ENCODE peak calls at places on chromosomes 1 and 21, in nine cellular contexts. P, I, F, L, Q, J, U, N and B are unnamed samples.

GRCh38 chr1:224183591-224184312 is 712 bp downstream of the DEGS1 start:
- DNase-seq in F (peak; percentile 67), U (peak; percentile 76), J (peak; percentile 27), P (peak; percentile 75), Q (no peak), L (peak; percentile 50), I (peak; percentile 70), N (peak; percentile 77), B (peak; percentile 63)

GRCh38 chr1:233627823-233628222 is 13.9 kb downstream of the KCNK1 start:
- DNase-seq in L (no peak), I (no peak), J (peak; percentile 64), Q (no peak), F (no peak), P (no peak), U (no peak), N (no peak), B (no peak)

GRCh38 chr1:151790940-151791651 is 796 bp upstream of the TDRKH start:
- DNase-seq in Q (peak; percentile 10), F (no peak), L (peak; percentile 53), N (no peak), P (no peak), U (no peak), I (no peak), J (no peak), B (peak; percentile 35)

GRCh38 chr1:7839526-7839925 is 13.3 kb downstream of the UTS2 start:
- DNase-seq in I (no peak), Q (no peak), F (no peak), J (no peak), P (no peak), U (no peak), L (no peak), N (no peak), B (no peak)

GRCh38 chr1:204377800-204378608 is 18.3 kb upstream of the PLEKHA6 start:
- DNase-seq in N (peak; percentile 65), L (peak; percentile 41), Q (peak; percentile 29), J (peak; percentile 29), U (peak; percentile 76), P (peak; percentile 62), I (no peak), F (peak; percentile 53), B (peak; percentile 83)

GRCh38 chr1:111603979-111604378 is 15.6 kb upstream of the RAP1A start:
- DNase-seq in U (peak; percentile 90), P (no peak), J (no peak), Q (no peak), F (peak; percentile 68), N (no peak), I (no peak), L (no peak), B (no peak)

GRCh38 chr21:39086547-39086946 is 96.7 kb downstream of the PSMG1 start:
- DNase-seq in N (no peak), U (no peak), P (no peak), F (no peak), L (no peak), J (no peak), I (no peak), Q (no peak), B (no peak)

GRCh38 chr1:228346731-228347130 is 59.9 kb downstream of the TRIM11 start:
- DNase-seq in N (no peak), F (no peak), Q (no peak), L (no peak), U (peak; percentile 30), P (peak; percentile 28), J (no peak), I (no peak), B (no peak)

GRCh38 chr1:160078392-160079195 is 2.7 kb upstream of the KCNJ9 start:
- DNase-seq in L (peak; percentile 61), J (peak; percentile 32), Q (no peak), N (peak; percentile 77), F (peak; percentile 52), P (peak; percentile 57), U (peak; percentile 71), I (peak; percentile 45), B (peak; percentile 50)

GRCh38 chr1:33007190-33008050 is 29.3 kb downstream of the AK2 start:
- DNase-seq in J (peak; percentile 95), Q (peak; percentile 75), N (no peak), F (no peak), U (peak; percentile 71), I (peak; percentile 96), P (no peak), L (peak; percentile 18), B (no peak)

DNA sequence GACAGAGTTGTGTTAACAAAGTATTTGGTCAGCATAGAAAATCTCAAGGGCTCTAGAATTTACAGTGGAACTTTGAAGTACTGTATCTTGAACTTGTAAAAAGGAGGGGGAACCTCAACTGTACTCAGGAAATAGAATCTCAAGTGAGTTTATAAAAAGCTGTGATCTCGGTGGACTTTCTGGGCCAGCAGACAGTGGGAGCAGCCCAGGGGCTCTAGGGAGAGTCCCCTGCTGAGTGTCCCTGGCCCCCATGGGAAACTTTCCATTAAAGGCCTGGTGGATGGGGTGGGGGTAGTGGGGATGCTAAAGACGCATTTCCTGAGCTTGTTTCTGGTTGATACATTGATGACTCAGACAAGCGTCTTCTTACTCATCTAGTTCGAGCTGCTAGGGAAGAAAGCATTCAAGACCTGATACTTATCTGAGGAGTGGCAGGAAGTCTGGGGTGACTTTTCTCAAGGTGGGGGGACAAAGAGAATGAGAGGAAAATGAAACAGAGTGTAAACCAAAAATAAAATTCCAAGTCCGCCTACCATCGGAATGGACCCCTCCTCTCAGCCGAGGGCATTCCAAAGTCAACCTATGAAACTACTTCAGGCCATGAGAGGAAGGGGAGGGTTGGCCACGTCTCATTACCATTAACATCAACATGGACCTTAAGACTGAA is 65.5 kb downstream of the NID1 start:
- DNase-seq in J (peak; percentile 96), P (no peak), L (no peak), U (no peak), N (peak; percentile 69), Q (peak; percentile 81), F (no peak), I (peak; percentile 97), B (no peak)
- TF ChIP-seq CTCF in J (no peak), P (no peak), L (no peak), U (no peak), N (no peak), Q (no peak), F (no peak), I (no peak), B (no peak)

GRCh38 chr1:197180252-197180878 is 33.9 kb upstream of the ASPM start:
- DNase-seq in L (no peak), P (no peak), J (peak; percentile 69), N (no peak), F (no peak), I (peak; percentile 82), Q (no peak), U (no peak), B (no peak)
- TF ChIP-seq CTCF in L (peak; percentile 18), P (peak; percentile 68), J (peak; percentile 47), N (no peak), F (peak; percentile 77), I (peak; percentile 66), Q (peak; percentile 62), U (peak; percentile 57), B (peak; percentile 47)

GRCh38 chr1:218983848-218984247 is 189.8 kb upstream of the LYPLAL1 start:
- DNase-seq in Q (no peak), U (no peak), F (no peak), N (no peak), L (peak; percentile 39), J (no peak), P (no peak), I (peak; percentile 15), B (no peak)
- TF ChIP-seq CTCF in Q (peak; percentile 31), U (no peak), F (no peak), N (no peak), L (peak; percentile 46), J (no peak), P (no peak), I (peak; percentile 47), B (no peak)

DNA sequence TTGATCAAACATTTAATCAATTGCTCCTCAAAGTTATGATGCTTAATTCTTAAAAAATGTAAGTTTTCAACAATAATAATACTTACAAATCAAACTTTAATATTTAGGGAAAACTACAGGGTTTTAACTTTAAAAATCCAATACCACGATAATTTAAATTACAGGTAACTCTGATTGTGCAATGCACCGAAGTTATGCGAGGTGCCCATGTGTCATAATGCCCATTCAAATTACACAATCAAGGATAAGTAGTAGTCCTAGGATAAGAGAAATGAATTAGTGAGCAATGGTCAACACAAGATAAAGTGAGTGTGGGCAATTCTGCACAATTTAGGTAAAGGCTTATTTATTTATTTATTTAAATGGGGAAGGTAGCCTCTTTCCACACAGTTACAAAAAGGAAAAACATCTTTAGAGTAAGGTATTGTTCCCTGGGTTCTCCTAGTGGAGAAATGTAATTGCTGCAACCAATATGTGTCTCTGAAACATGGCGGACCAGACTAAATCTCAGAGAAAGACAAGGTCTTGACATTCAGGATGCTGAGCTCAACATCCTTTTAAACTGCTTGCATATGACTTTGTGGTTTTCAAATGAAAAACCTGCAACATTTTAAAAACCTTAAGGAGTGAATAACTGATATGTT is 164.2 kb downstream of the TTLL7 start:
- DNase-seq in F (no peak), J (no peak), L (no peak), U (no peak), I (no peak), P (no peak), Q (no peak), N (no peak), B (no peak)
- TF ChIP-seq CTCF in F (no peak), J (no peak), L (peak; percentile 46), U (no peak), I (no peak), P (peak; percentile 7), Q (no peak), N (no peak), B (no peak)